ENCODE peak calls at places on chromosomes 2 and 18, in five cellular contexts. I is uterus; N is CD8-positive, alpha-beta T cell; V is spleen; P is AG04450. H is an unnamed sample.

GRCh38 chr2:70641263-70641784 is 87.7 kb upstream of the TGFA start:
- DNase-seq in I (no peak), N (no peak), V (no peak), P (no peak), H (no peak)

GRCh38 chr18:183769-184168 is 25.4 kb downstream of the USP14 start:
- DNase-seq in I (no peak), N (no peak), V (no peak), P (no peak), H (no peak)

GRCh38 chr2:53863538-53864227 is 3.9 kb upstream of the GPR75 start:
- DNase-seq in I (no peak), N (no peak), V (no peak), P (no peak), H (no peak)

GRCh38 chr2:15762449-15762848 is 170.8 kb downstream of the DDX1 start:
- DNase-seq in I (no peak), N (no peak), V (no peak), P (no peak), H (no peak)

GRCh38 chr2:78992451-78992806 is 33.1 kb upstream of the REG3G start:
- DNase-seq in I (no peak), N (no peak), V (no peak), P (no peak), H (no peak)

GRCh38 chr2:213317929-213318328 is 33.7 kb downstream of the SPAG16 start:
- DNase-seq in I (no peak), N (no peak), V (no peak), P (peak; percentile 11), H (no peak)

GRCh38 chr2:80896576-80896975 is 592.0 kb upstream of the LRRTM1 start:
- DNase-seq in I (no peak), N (no peak), V (no peak), P (no peak), H (no peak)

GRCh38 chr2:179842498-179843153 is 18.8 kb downstream of the ZNF385B start:
- DNase-seq in I (no peak), N (no peak), V (no peak), P (no peak), H (peak; percentile 20)

GRCh38 chr2:43021791-43022500 is 204.5 kb downstream of the ZFP36L2 start:
- DNase-seq in I (no peak), N (no peak), V (peak; percentile 56), P (no peak), H (peak; percentile 32)

GRCh38 chr18:59065684-59066083 is 74.0 kb upstream of the SEC11C start:
- DNase-seq in I (no peak), N (no peak), V (no peak), P (no peak), H (no peak)

GRCh38 chr2:119252186-119253113 is 28.8 kb downstream of the STEAP3 start:
- DNase-seq in I (no peak), N (no peak), V (no peak), P (peak; percentile 76), H (no peak)

GRCh38 chr2:84160461-84160860 is 298.6 kb downstream of the SUCLG1 start:
- DNase-seq in I (no peak), N (no peak), V (no peak), P (no peak), H (no peak)

GRCh38 chr2:234251326-234252271 is 201.1 kb downstream of the SPP2 start:
- DNase-seq in I (no peak), N (no peak), V (no peak), P (peak; percentile 90), H (no peak)

GRCh38 chr2:37349376-37349775 is 4.9 kb downstream of the QPCT start:
- DNase-seq in I (no peak), N (no peak), V (no peak), P (no peak), H (no peak)
- H3K27me3 ChIP-seq in I (no peaks in the 10 kb centered on the region), N (no peaks in the 10 kb centered on the region), V (no peaks in the 10 kb centered on the region), P (no peaks in the 10 kb centered on the region), H (no peaks in the 10 kb centered on the region)

GRCh38 chr18:9617006-9617542 is 2.7 kb upstream of the PPP4R1 start:
- DNase-seq in I (no peak), N (no peak), V (no peak), P (no peak), H (no peak)

GRCh38 chr18:9614401-9615279 is at the start of gene PPP4R1:
- DNase-seq in I (peak; percentile 74), N (peak; percentile 64), V (peak; percentile 96), P (no peak), H (peak; percentile 77)

GRCh38 chr18:9613550-9614400 is 584 bp downstream of the PPP4R1 start:
- DNase-seq in I (peak; percentile 55), N (peak; percentile 27), V (peak; percentile 93), P (no peak), H (peak; percentile 58)

GRCh38 chr18:9615280-9615797 is 980 bp upstream of the PPP4R1 start:
- DNase-seq in I (no peak), N (no peak), V (no peak), P (no peak), H (peak; percentile 20)

GRCh38 chr18:9615973-9616559 is 1.7 kb upstream of the PPP4R1 start:
- DNase-seq in I (no peak), N (no peak), V (no peak), P (no peak), H (no peak)
- H3K27ac ChIP-seq in I (peak overlapping the region; percentile 99), N (no peak overlapping the region), V (no peak overlapping the region), P (no peak overlapping the region), H (no peak overlapping the region)

GRCh38 chr2:201402651-201403573 is 45.8 kb upstream of the FLACC1 start:
- DNase-seq in I (no peak), N (no peak), V (no peak), P (no peak), H (no peak)
- H3K4me3 ChIP-seq in I (no peak overlapping the region), N (no peak overlapping the region), V (no peak overlapping the region), P (no peak overlapping the region), H (no peak overlapping the region)

DNA sequence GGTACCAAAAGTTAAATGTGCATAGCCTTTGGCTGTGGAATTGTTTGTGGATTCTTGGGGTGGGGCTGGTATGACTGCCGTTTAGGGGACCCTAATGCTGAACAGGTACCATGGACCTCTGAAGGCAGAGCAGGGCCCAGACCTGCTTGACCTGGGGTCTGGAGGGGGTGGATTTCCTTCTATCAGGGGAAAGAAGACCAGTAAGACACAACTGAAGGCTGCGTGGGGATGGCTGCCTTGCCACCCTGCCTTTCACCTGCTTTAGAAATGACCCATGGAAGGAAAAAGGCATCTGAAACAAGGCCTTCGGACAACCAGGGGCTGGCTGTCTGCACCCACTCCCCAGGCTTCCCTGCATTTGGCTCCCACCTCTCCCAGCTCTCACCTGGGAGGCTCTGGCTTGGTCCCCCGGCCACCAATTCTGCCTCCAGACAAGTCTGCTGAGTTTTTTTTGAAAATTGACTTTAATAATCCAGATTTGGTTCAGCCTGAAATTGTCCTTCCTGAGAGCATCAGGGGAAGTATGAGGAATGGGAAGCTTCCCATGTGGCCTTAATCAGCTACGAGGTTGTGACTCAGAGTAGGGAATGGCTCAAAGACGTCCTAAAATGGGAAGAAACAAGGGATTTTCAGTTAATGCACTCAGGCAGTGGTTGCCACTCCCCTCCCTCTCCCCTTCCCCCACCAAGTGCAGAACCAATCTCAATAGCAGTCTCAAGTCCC is 17.8 kb upstream of the RESP18 start:
- DNase-seq in I (no peak), N (no peak), V (no peak), P (no peak), H (no peak)
- H3K27me3 ChIP-seq in I (no peaks in the 10 kb centered on the region), N (no peaks in the 10 kb centered on the region), V (no peaks in the 10 kb centered on the region), P (peaks cover 15% of the 10 kb centered on the region), H (no peaks in the 10 kb centered on the region)

GRCh38 chr2:224084266-224084892 is 45.3 kb upstream of the SERPINE2 start:
- DNase-seq in I (no peak), N (no peak), V (no peak), P (no peak), H (no peak)
- H3K27ac ChIP-seq in I (peak overlapping the region; percentile 20), N (no peak overlapping the region), V (no peak overlapping the region), P (no peak overlapping the region), H (no peak overlapping the region)

GRCh38 chr2:230226090-230226551 is 585 bp downstream of the SP140 start:
- DNase-seq in I (no peak), N (no peak), V (no peak), P (no peak), H (no peak)
- H3K4me3 ChIP-seq in I (no peak overlapping the region), N (peak overlapping the region; percentile 50), V (peak overlapping the region; percentile 74), P (no peak overlapping the region), H (no peak overlapping the region)

DNA sequence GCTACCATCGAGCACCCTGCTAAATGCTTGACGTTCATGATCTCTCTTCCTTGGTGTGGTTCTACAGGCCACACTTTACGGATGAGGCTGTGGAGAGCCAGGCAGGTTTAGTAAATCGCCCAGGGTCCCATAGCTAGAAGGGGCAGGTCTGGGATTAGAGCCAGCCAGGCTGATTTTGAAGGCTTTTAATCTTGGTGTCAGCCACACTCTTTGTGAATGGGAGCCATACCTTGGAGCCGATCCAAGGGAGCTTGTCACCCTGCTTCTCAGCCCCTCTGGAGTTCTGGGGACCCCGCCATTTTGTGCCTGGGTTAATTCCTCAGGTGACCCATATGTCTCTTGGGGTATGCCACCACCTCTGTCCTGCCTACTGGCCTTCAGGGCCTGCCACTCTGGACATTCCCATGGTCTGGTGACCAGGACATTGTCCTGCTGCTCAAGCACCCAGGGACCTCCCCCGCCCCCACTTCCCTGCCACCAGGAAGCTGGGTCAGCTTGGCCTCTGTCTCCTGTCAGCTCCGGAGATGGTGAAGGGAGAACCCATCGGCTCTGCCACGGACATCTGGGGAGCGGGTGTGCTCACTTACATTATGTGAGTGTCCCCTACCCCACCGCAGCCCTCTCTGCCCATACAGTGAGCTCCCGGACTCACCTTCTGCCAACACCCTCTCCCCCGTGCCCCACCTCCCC is 7.3 kb upstream of the GMPPA start:
- DNase-seq in I (no peak), N (peak; percentile 16), V (no peak), P (no peak), H (no peak)
- H3K27me3 ChIP-seq in I (no peaks in the 10 kb centered on the region), N (peaks cover 19% of the 10 kb centered on the region), V (peaks cover 54% of the 10 kb centered on the region), P (peaks cover 3% of the 10 kb centered on the region), H (no peaks in the 10 kb centered on the region)

DNA sequence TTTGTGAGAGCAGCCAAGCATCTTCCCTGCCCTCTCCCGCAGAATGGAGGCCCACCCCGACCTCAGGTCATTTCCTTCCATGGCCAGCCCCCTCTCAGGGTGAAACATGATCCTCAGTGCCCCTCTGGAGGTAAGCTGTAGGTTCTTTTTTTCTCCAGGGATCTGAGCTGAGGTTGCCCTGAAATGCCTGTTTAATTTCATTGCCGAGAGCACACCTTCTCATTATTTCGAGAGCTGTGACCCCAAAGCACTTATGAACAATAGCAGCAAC is 122.6 kb upstream of the LGALSL start:
- DNase-seq in I (no peak), N (no peak), V (no peak), P (no peak), H (no peak)
- H3K27ac ChIP-seq in I (peak overlapping the region; percentile 76), N (no peak overlapping the region), V (no peak overlapping the region), P (no peak overlapping the region), H (peak overlapping the region; percentile 70)